ENCODE peak calls at places on chromosomes 5 and 9, in six cellular contexts. D, N, P, W, U and J are unnamed samples. For H3K36me3, the result is how much of the 10 kb centered on the place peaks cover.

GRCh38 chr9:109143881-109144562 is 23.0 kb downstream of the FRRS1L start:
- DNase-seq in D (peak), N (no peak), P (peak), W (no peak), U (peak), J (peak)

GRCh38 chr9:135326633-135327152 is 152.9 kb upstream of the PPP1R26 start:
- DNase-seq in D (no peak), N (no peak), P (no peak), W (peak), U (no peak), J (no peak)

GRCh38 chr5:131550606-131551005 is 84.4 kb downstream of the RAPGEF6 start:
- DNase-seq in D (no peak), N (no peak), P (no peak), W (no peak), U (no peak), J (no peak)

GRCh38 chr9:97237951-97238851 is 69.3 kb upstream of the CCDC180 start:
- DNase-seq in D (peak), N (peak), P (peak), W (peak), U (peak), J (peak)

GRCh38 chr9:72554221-72554641 is 32.8 kb downstream of the TMC1 start:
- DNase-seq in D (peak), N (no peak), P (peak), W (no peak), U (peak), J (peak)

GRCh38 chr5:154086641-154087040 is 47.9 kb downstream of the MFAP3 start:
- DNase-seq in D (no peak), N (no peak), P (no peak), W (no peak), U (no peak), J (peak)

GRCh38 chr5:121949885-121950284 is 11.9 kb upstream of the SRFBP1 start:
- DNase-seq in D (peak), N (no peak), P (peak), W (no peak), U (peak), J (no peak)

GRCh38 chr9:99824378-99825157 is 2.9 kb downstream of the NR4A3 start:
- DNase-seq in D (peak), N (no peak), P (no peak), W (peak), U (no peak), J (no peak)

GRCh38 chr9:76365028-76365427 is 29.2 kb downstream of the RFK start:
- DNase-seq in D (no peak), N (no peak), P (peak), W (no peak), U (peak), J (peak)

GRCh38 chr9:976805-977360 is 428 bp downstream of the DMRT3 start:
- DNase-seq in D (no peak), N (no peak), P (peak), W (no peak), U (no peak), J (no peak)

DNA sequence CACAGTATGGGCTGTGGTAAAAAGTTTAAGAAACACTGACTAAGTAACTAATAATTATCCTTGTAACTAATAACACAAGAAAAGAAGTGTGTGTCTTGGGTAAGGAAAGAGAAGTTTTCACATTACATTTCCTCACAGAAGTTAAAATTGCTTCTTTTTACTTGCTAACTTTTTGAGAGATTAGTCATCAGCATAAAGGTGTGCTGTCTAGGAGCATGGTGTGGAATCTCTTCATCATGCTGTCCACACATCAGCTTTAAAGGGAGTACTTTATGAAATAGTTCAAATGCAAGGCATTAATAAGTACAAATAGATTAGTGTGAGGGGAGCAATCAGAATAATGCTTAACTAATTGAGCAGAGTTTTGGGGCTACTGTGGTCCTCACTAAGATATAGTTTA is 29.8 kb downstream of the WDR36 start:
- DNase-seq in D (no peak), N (no peak), P (no peak), W (no peak), U (no peak), J (no peak)
- H3K36me3 ChIP-seq in D (under half), N (under half), P (half or more), W (under half), U (under half), J (half or more)

DNA sequence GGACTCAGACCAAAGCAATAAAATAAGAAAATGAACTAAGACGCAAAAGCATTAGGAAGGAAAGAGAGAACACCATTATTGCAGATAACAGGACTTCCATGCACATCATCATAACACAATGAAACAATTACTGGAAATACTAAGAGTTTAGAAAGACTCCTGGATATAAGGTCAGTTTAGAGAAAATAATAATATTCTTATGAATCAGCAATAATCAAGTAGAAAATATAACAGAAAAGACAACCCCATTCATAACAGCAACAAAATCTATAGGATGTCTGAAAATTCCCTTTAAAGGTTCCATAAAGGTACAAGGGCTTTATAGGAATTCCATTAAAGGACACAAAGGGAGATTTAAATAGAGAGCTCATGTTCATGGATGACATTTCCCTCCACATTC is 73.0 kb downstream of the SPTLC1 start:
- DNase-seq in D (no peak), N (no peak), P (no peak), W (no peak), U (no peak), J (no peak)
- H3K36me3 ChIP-seq in D (under half), N (under half), P (under half), W (under half), U (under half), J (half or more)

DNA sequence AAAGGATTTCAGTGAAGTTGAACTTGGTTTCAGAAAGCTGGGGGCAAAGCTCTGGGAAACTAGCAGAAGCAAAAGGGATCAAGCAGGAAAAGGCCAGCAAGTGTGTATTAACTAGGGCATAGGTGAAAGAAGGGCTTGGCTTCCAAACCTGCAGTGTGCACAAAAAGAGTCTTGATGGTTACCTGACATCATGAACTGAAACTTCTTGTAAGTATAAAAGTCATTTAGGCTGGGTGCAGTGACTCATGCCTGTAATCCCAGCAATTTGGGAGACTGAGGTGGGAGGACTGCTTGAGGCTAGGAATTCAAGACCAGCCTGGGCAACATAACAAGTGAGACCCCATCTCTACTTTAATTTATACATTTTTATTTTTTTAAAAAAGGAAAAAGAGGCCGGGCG is 216.4 kb downstream of the EPB41L4A start:
- DNase-seq in D (no peak), N (no peak), P (no peak), W (no peak), U (no peak), J (no peak)
- H3K36me3 ChIP-seq in D (under half), N (under half), P (under half), W (under half), U (under half), J (under half)

DNA sequence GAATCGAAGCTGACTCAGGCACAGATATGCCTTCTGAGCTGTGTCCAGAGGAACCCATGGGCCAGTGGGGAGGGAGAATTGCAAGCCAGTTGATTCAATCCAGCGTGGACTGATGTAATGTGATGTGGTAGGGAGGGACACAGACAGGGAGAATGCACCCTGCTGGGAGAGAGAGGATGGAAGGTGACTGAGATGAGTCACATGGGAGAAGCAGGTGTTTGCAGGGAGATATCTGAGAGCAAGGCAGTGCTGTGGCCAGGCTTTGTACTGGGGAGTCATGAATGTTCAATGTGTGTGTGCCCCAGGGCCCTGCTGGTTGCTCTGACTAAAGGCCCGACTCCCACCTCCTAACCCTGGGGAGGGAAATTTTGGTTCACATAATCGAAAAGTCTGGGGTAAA is 75.7 kb downstream of the IRX1 start:
- DNase-seq in D (no peak), N (no peak), P (no peak), W (no peak), U (no peak), J (no peak)
- H3K36me3 ChIP-seq in D (under half), N (under half), P (under half), W (under half), U (under half), J (under half)

DNA sequence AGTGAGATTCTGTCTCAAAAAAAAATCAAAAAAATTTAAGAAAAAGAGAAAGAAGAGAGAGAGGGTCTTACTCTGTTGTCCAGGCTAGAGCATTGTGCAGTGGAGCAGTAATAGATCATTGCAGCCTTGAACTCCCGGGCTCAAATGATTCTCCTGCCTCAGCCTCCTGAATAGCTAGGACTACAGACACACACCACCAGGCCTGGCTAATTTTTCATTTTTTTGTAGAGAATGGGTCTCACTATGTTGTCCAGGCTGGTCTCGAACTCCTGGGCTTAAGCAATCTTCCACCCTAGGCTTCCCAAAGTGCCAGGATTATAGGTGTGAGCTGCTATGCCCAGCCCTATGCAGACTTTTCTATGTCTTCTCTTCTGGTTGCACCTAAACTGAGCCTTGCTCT is 25.0 kb downstream of the RRAGA start:
- DNase-seq in D (no peak), N (no peak), P (no peak), W (no peak), U (no peak), J (no peak)
- H3K36me3 ChIP-seq in D (under half), N (under half), P (half or more), W (under half), U (under half), J (half or more)

GRCh38 chr5:126450388-126450787 is 27.2 kb downstream of the GRAMD2B start:
- DNase-seq in D (no peak), N (no peak), P (no peak), W (no peak), U (no peak), J (no peak)
- H3K36me3 ChIP-seq in D (under half), N (under half), P (under half), W (under half), U (under half), J (under half)

GRCh38 chr5:119200795-119201194 is 129.9 kb downstream of the DMXL1 start:
- DNase-seq in D (no peak), N (no peak), P (no peak), W (no peak), U (no peak), J (no peak)
- H3K36me3 ChIP-seq in D (under half), N (under half), P (under half), W (under half), U (under half), J (under half)

GRCh38 chr9:83656952-83657351 is 34.0 kb downstream of the IDNK start:
- DNase-seq in D (no peak), N (no peak), P (no peak), W (no peak), U (no peak), J (no peak)

GRCh38 chr9:83665576-83666200 is 42.1 kb downstream of the UBQLN1 start:
- DNase-seq in D (no peak), N (no peak), P (no peak), W (no peak), U (no peak), J (no peak)

DNA sequence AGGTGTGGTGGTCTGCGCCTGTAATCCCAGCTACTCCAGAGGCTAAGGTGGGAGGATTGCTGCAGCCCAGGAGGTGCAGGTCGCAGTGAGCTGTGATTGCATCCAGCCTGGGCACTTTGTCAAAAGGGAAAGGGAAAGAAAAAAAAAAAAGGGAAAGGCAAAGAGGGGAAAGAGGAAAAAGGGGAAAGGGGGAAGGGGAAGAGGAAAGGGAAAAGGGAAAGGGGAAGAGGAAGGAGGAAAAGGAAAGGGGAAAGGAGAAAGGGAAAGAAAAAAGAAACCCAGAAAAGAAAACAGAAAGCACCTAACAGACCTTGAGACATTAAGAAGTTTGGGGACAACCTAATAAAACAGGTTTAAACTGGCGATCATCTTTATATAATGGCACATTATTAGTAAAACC is 40.0 kb downstream of the IDNK start:
- DNase-seq in D (no peak), N (no peak), P (no peak), W (no peak), U (no peak), J (no peak)
- H3K36me3 ChIP-seq in D (under half), N (under half), P (half or more), W (under half), U (under half), J (half or more)

GRCh38 chr5:169789417-169789816 is 152.3 kb downstream of the DOCK2 start:
- DNase-seq in D (no peak), N (no peak), P (no peak), W (no peak), U (no peak), J (no peak)
- H3K36me3 ChIP-seq in D (under half), N (under half), P (under half), W (under half), U (under half), J (under half)

GRCh38 chr9:113952651-113953050 is 76.5 kb downstream of the ZNF618 start:
- DNase-seq in D (no peak), N (no peak), P (no peak), W (no peak), U (peak), J (no peak)

GRCh38 chr9:113951032-113951372 is 74.9 kb downstream of the ZNF618 start:
- DNase-seq in D (no peak), N (no peak), P (no peak), W (no peak), U (no peak), J (no peak)

GRCh38 chr9:113950195-113951031 is 74.3 kb downstream of the ZNF618 start:
- DNase-seq in D (no peak), N (no peak), P (no peak), W (no peak), U (no peak), J (no peak)

GRCh38 chr9:113946496-113947115 is 70.5 kb downstream of the ZNF618 start:
- DNase-seq in D (no peak), N (no peak), P (no peak), W (no peak), U (no peak), J (no peak)

DNA sequence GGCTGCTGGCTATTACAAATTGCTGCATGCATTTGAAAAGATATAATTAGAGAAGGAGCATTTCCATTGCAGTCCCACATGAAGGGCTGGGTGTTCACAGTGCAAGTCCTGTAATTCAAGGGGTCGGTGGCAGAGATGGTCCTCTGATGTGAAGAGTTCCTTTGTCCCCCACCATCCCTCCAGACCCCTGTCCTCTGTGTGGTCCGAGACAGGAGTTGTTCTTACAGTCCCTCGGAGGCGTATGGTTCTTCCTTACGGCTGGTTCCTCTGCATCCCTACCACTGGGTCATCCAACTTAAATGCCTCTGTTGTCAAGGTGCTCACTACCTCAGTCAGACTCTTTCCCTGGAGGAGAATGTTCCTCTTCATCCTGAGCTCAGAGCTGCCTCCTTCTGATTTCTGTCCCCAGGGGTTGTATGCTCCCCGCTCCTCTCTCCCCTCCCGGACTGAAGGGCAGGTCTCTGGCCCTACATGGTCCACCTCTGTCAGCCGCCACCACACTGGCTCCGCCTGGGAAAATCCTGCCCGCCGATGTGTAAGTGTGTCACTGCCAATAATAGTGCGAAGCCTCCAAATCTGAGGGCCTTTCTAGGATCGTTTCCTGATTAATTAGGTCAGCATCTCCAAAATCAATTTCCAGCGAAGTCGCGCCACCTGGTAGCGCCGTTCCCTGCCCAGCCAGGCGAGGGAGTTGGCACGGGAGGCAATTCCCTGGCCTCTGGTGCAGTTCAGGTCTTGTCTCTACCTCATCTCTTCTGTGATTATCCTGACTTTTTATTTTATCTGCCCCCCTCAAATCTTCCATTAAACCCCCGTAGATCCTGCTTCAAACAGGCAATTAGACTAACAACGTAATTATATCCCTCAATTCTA is 73.3 kb downstream of the ZNF618 start:
- DNase-seq in D (no peak), N (no peak), P (no peak), W (no peak), U (no peak), J (no peak)
- H3K36me3 ChIP-seq in D (under half), N (under half), P (under half), W (under half), U (under half), J (under half)